ENCODE peak calls at places on chromosomes 12 and 14, in five cellular contexts. One of them, this sample, is unnamed.

GRCh38 chr12:57726151-57726883 is 12.2 kb downstream of the AGAP2 start:
- DNase-seq in fibroblast of pulmonary artery: peak
- DNase-seq in NCI-H1105 treated with DMSO at 0.1 percent for 48 hours: peak
- DNase-seq in GM20000: peak
- DNase-seq in DMS153: peak
- DNase-seq in this sample: no peak

GRCh38 chr12:92088802-92089201 is 56.8 kb downstream of the BTG1 start:
- DNase-seq in fibroblast of pulmonary artery: no peak
- DNase-seq in NCI-H1105 treated with DMSO at 0.1 percent for 48 hours: no peak
- DNase-seq in GM20000: no peak
- DNase-seq in DMS153: no peak
- DNase-seq in this sample: no peak

GRCh38 chr12:28830491-28830890 is 318.6 kb upstream of the FAR2 start:
- DNase-seq in fibroblast of pulmonary artery: no peak
- DNase-seq in NCI-H1105 treated with DMSO at 0.1 percent for 48 hours: no peak
- DNase-seq in GM20000: no peak
- DNase-seq in DMS153: no peak
- DNase-seq in this sample: no peak

GRCh38 chr12:116381744-116382455 is 104.4 kb upstream of the MED13L start:
- DNase-seq in fibroblast of pulmonary artery: peak
- DNase-seq in NCI-H1105 treated with DMSO at 0.1 percent for 48 hours: no peak
- DNase-seq in GM20000: no peak
- DNase-seq in DMS153: no peak
- DNase-seq in this sample: no peak

GRCh38 chr14:64645220-64645891 is 58.9 kb upstream of the PLEKHG3 start:
- DNase-seq in fibroblast of pulmonary artery: peak
- DNase-seq in NCI-H1105 treated with DMSO at 0.1 percent for 48 hours: no peak
- DNase-seq in GM20000: no peak
- DNase-seq in DMS153: no peak
- DNase-seq in this sample: no peak

GRCh38 chr14:68633131-68633991 is 159.5 kb downstream of the ZFP36L1 start:
- DNase-seq in fibroblast of pulmonary artery: peak
- DNase-seq in NCI-H1105 treated with DMSO at 0.1 percent for 48 hours: no peak
- DNase-seq in GM20000: no peak
- DNase-seq in DMS153: no peak
- DNase-seq in this sample: no peak

GRCh38 chr12:109925185-109925835 is 25.2 kb downstream of the TCHP start:
- DNase-seq in fibroblast of pulmonary artery: no peak
- DNase-seq in NCI-H1105 treated with DMSO at 0.1 percent for 48 hours: peak
- DNase-seq in GM20000: no peak
- DNase-seq in DMS153: no peak
- DNase-seq in this sample: no peak

GRCh38 chr14:54329082-54329695 is 67.6 kb upstream of the CDKN3 start:
- DNase-seq in fibroblast of pulmonary artery: peak
- DNase-seq in NCI-H1105 treated with DMSO at 0.1 percent for 48 hours: peak
- DNase-seq in GM20000: peak
- DNase-seq in DMS153: no peak
- DNase-seq in this sample: peak

GRCh38 chr14:22973217-22974032 is 8.9 kb downstream of the AJUBA start:
- DNase-seq in fibroblast of pulmonary artery: peak
- DNase-seq in NCI-H1105 treated with DMSO at 0.1 percent for 48 hours: peak
- DNase-seq in GM20000: peak
- DNase-seq in DMS153: peak
- DNase-seq in this sample: peak

GRCh38 chr12:11765817-11766794 is 116.6 kb downstream of the ETV6 start:
- DNase-seq in fibroblast of pulmonary artery: peak
- DNase-seq in NCI-H1105 treated with DMSO at 0.1 percent for 48 hours: no peak
- DNase-seq in GM20000: peak
- DNase-seq in DMS153: no peak
- DNase-seq in this sample: peak

GRCh38 chr14:76080471-76080870 is 71.3 kb upstream of the GPATCH2L start:
- DNase-seq in fibroblast of pulmonary artery: no peak
- DNase-seq in NCI-H1105 treated with DMSO at 0.1 percent for 48 hours: no peak
- DNase-seq in GM20000: no peak
- DNase-seq in DMS153: no peak
- DNase-seq in this sample: no peak

GRCh38 chr14:71311061-71311460 is 403.8 kb downstream of the PCNX1 start:
- DNase-seq in fibroblast of pulmonary artery: no peak
- DNase-seq in NCI-H1105 treated with DMSO at 0.1 percent for 48 hours: no peak
- DNase-seq in GM20000: no peak
- DNase-seq in DMS153: no peak
- DNase-seq in this sample: no peak

GRCh38 chr12:112839386-112839972 is 47.9 kb downstream of the RPH3A start:
- DNase-seq in fibroblast of pulmonary artery: peak
- DNase-seq in NCI-H1105 treated with DMSO at 0.1 percent for 48 hours: no peak
- DNase-seq in GM20000: no peak
- DNase-seq in DMS153: no peak
- DNase-seq in this sample: no peak